ENCODE peak calls at places on chromosomes 13 and 19, in five cellular contexts. D, W, V, N and F are unnamed samples.

GRCh38 chr13:32443111-32443510 is 15.2 kb upstream of the N4BP2L1 start:
- DNase-seq in D (no peak), W (no peak), V (no peak), N (peak), F (no peak)

GRCh38 chr19:41433171-41433570 is 6.0 kb upstream of the B3GNT8 start:
- DNase-seq in D (no peak), W (no peak), V (peak), N (no peak), F (no peak)

GRCh38 chr19:10402441-10403038 is 802 bp downstream of the CDC37 start:
- DNase-seq in D (no peak), W (no peak), V (no peak), N (no peak), F (no peak)

GRCh38 chr19:4379383-4380253 is 20.7 kb downstream of the SH3GL1 start:
- DNase-seq in D (no peak), W (peak), V (no peak), N (peak), F (no peak)

GRCh38 chr19:33476151-33476707 is 45.4 kb downstream of the PEPD start:
- DNase-seq in D (no peak), W (no peak), V (no peak), N (no peak), F (no peak)

GRCh38 chr19:5172859-5173577 is 167.6 kb downstream of the PTPRS start:
- DNase-seq in D (no peak), W (no peak), V (no peak), N (no peak), F (peak)

GRCh38 chr19:35274323-35274722 is 5.6 kb downstream of the USF2 start:
- DNase-seq in D (no peak), W (no peak), V (no peak), N (no peak), F (no peak)

GRCh38 chr13:41512441-41512840 is 55.1 kb downstream of the RGCC start:
- DNase-seq in D (no peak), W (no peak), V (no peak), N (no peak), F (no peak)

GRCh38 chr19:57672466-57672865 is 3.7 kb downstream of the ZSCAN4 start:
- DNase-seq in D (no peak), W (no peak), V (no peak), N (no peak), F (no peak)

GRCh38 chr13:109787135-109787954 is 962 bp upstream of the IRS2 start:
- DNase-seq in D (no peak), W (peak), V (peak), N (no peak), F (no peak)

GRCh38 chr13:77449265-77449664 is 86.2 kb upstream of the SCEL start:
- DNase-seq in D (no peak), W (no peak), V (no peak), N (no peak), F (no peak)